ENCODE peak calls at places on chromosome X, in four cellular contexts. F is SK-N-SH, H is WTC11, P is GM12878. A is an unnamed sample.

GRCh38 chrX:111352424-111352823 is 59.6 kb downstream of the DCX start:
- DNase-seq in F (peak; percentile 21), H (no peak), P (no peak), A (no peak)

GRCh38 chrX:37986893-37987292 is 19.5 kb upstream of the SYTL5 start:
- DNase-seq in F (no peak), P (no peak), H (no peak), A (no peak)

GRCh38 chrX:132435222-132435621 is 53.6 kb downstream of the MBNL3 start:
- DNase-seq in P (no peak), F (no peak), H (no peak), A (no peak)

GRCh38 chrX:49263631-49264030 is 879 bp downstream of the FOXP3 start:
- DNase-seq in H (no peak), P (no peak), F (no peak), A (no peak)

GRCh38 chrX:6460893-6461490 is 73.9 kb downstream of the VCX3A start:
- DNase-seq in P (no peak), H (no peak), F (no peak), A (no peak)

GRCh38 chrX:14660970-14661369 is 131.6 kb downstream of the GLRA2 start:
- DNase-seq in H (no peak), P (no peak), F (no peak), A (no peak)

GRCh38 chrX:94430091-94430490 is 756.1 kb downstream of the FAM133A start:
- DNase-seq in F (no peak), H (no peak), P (no peak), A (no peak)

GRCh38 chrX:138710311-138710791 is 1.2 kb downstream of the FGF13 start:
- DNase-seq in F (no peak), P (no peak), H (peak; percentile 12), A (no peak)

GRCh38 chrX:551306-551705 is 79.3 kb upstream of the SHOX start:
- DNase-seq in H (no peak), P (no peak), F (no peak), A (no peak)

GRCh38 chrX:18674788-18675735 is 3.2 kb upstream of the RS1 start:
- DNase-seq in H (peak; percentile 67), F (peak; percentile 96), P (peak; percentile 64), A (peak; percentile 84)

GRCh38 chrX:21658746-21659145 is 616 bp upstream of the KLHL34 start:
- DNase-seq in F (no peak), H (peak; percentile 53), P (no peak), A (no peak)

GRCh38 chrX:14922437-14922836 is 49.2 kb downstream of the MOSPD2 start:
- DNase-seq in P (no peak), H (no peak), F (no peak), A (no peak)

GRCh38 chrX:49155243-49155899 is 7.2 kb upstream of the MAGIX start:
- DNase-seq in F (no peak), H (peak; percentile 56), P (no peak), A (peak; percentile 79)

GRCh38 chrX:44914532-44915198 is 41.7 kb downstream of the KDM6A start:
- DNase-seq in F (no peak), P (no peak), H (no peak), A (no peak)

GRCh38 chrX:44474410-44474809 is 68.2 kb downstream of the FUNDC1 start:
- DNase-seq in P (no peak), H (no peak), F (no peak), A (no peak)

GRCh38 chrX:26376037-26376708 is 160.2 kb downstream of the MAGEB5 start:
- DNase-seq in H (no peak), F (no peak), P (no peak), A (no peak)

GRCh38 chrX:97668126-97668525 is 784.4 kb downstream of the RPA4 start:
- DNase-seq in F (no peak), P (no peak), H (no peak), A (no peak)

GRCh38 chrX:23766650-23767551 is 16.1 kb upstream of the SAT1 start:
- DNase-seq in H (no peak), F (peak; percentile 41), P (no peak), A (no peak)

GRCh38 chrX:18828832-18829404 is 121.5 kb downstream of the PPEF1 start:
- DNase-seq in F (no peak), H (no peak), P (no peak), A (peak; percentile 11)

GRCh38 chrX:48919947-48920712 is 1.3 kb upstream of the PIM2 start:
- DNase-seq in H (no peak), P (no peak), F (no peak), A (peak; percentile 26)

GRCh38 chrX:48153769-48154168 is 23.3 kb downstream of the SPACA5B start:
- DNase-seq in F (no peak), H (no peak), P (no peak), A (peak; percentile 3)

GRCh38 chrX:106933538-106933961 is 13.3 kb downstream of the CLDN2 start:
- DNase-seq in P (no peak), H (no peak), F (peak; percentile 19), A (no peak)

GRCh38 chrX:44874481-44875184 is 1.6 kb downstream of the KDM6A start:
- DNase-seq in H (no peak), F (peak; percentile 77), P (no peak), A (peak; percentile 31)

GRCh38 chrX:95145848-95146540 is 1472.0 kb downstream of the FAM133A start:
- DNase-seq in H (no peak), P (no peak), F (no peak), A (no peak)

GRCh38 chrX:77442728-77443127 is 4.5 kb upstream of the FGF16 start:
- DNase-seq in P (no peak), F (no peak), H (no peak), A (no peak)

GRCh38 chrX:149498767-149499166 is 6.3 kb downstream of the IDS start:
- DNase-seq in P (no peak), H (no peak), F (no peak), A (no peak)

GRCh38 chrX:11768039-11768438 is 10.0 kb downstream of the MSL3 start:
- DNase-seq in F (no peak), H (no peak), P (no peak), A (no peak)

GRCh38 chrX:24494544-24495113 is 29.5 kb downstream of the PDK3 start:
- DNase-seq in F (no peak), P (no peak), H (no peak), A (no peak)

GRCh38 chrX:129748265-129748664 is 9.5 kb downstream of the XPNPEP2 start:
- DNase-seq in F (no peak), P (no peak), H (no peak), A (no peak)

GRCh38 chrX:135481696-135482179 is 38.7 kb upstream of the INTS6L start:
- DNase-seq in P (no peak), F (no peak), H (no peak), A (no peak)

GRCh38 chrX:57241967-57242366 is 44.5 kb upstream of the FAAH2 start:
- DNase-seq in P (no peak), F (no peak), H (no peak), A (no peak)

GRCh38 chrX:134631404-134632346 is 26.6 kb downstream of the PLAC1 start:
- DNase-seq in P (no peak), H (no peak), F (no peak), A (no peak)

GRCh38 chrX:32191316-32191715 is 1020.0 kb downstream of the DMD start:
- DNase-seq in H (no peak), P (no peak), F (no peak), A (no peak)

GRCh38 chrX:40173662-40174593 is 76.2 kb upstream of the BCOR start:
- DNase-seq in P (no peak), F (peak; percentile 48), H (peak; percentile 38), A (peak; percentile 55)

GRCh38 chrX:8010105-8010504 is 82.9 kb upstream of the PNPLA4 start:
- DNase-seq in H (no peak), F (no peak), P (no peak), A (peak; percentile 5)

GRCh38 chrX:64977830-64978229 is 1.6 kb upstream of the ZC4H2 start:
- DNase-seq in P (no peak), H (no peak), F (no peak), A (no peak)

GRCh38 chrX:47577424-47577823 is 4.8 kb upstream of the TIMP1 start:
- DNase-seq in H (no peak), P (no peak), F (no peak), A (peak; percentile 51)

GRCh38 chrX:17591741-17592110 is 145.6 kb upstream of the SCML1 start:
- DNase-seq in H (no peak), P (no peak), F (no peak), A (no peak)
- TF ChIP-seq USF1 in H (no peak), P (no peak), F (no peak), A (no peak)

GRCh38 chrX:20271186-20271585 is 4.5 kb upstream of the RPS6KA3 start:
- DNase-seq in F (no peak), P (no peak), H (no peak), A (no peak)
- TF ChIP-seq USF1 in F (no peak), P (no peak), H (no peak), A (no peak)

GRCh38 chrX:153468008-153468580 is 2.3 kb downstream of the HAUS7 start:
- DNase-seq in H (no peak), F (no peak), P (no peak), A (no peak)

GRCh38 chrX:153470411-153471363 is at the start of gene HAUS7:
- DNase-seq in P (peak; percentile 42), F (peak; percentile 95), H (peak; percentile 85), A (peak; percentile 91)

GRCh38 chrX:153471663-153472280 is 1.4 kb upstream of the HAUS7 start:
- DNase-seq in H (no peak), P (no peak), F (no peak), A (no peak)

GRCh38 chrX:153473126-153473525 is 2.8 kb upstream of the HAUS7 start:
- DNase-seq in P (no peak), H (no peak), F (no peak), A (no peak)

DNA sequence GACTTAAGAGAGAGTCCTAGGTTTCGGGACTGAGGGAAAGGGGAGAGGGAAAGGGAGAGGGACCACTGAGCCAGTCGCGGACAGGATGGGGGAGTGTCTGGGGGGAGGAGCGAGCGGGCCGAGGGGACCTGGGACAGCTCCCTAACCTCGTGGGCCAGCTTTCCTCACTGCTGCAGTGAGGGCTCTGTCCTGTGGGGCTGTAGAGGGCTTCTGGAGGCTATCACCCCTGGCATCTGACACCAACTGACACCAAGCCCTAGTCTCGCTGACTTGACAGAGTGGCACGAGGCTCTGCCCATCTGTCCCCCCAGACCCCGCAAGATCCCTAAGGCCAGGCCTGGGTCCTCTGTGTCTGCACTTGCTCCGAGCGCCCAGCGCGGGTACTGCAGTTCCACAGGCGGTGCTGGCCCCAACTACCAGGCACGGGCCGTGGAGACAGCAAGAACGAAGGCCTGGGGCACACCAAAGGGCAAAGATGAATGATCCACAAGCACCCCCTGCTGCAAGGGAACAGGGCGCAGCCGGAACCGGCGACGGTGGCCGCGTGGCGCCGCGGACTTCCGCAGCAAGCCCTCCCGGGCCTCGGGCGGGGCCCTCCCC is 465 bp downstream of the HAUS7 start:
- DNase-seq in H (peak; percentile 29), P (no peak), F (peak; percentile 55), A (peak; percentile 65)
- TF ChIP-seq USF1 in H (no peak), P (no peak), F (no peak), A (no peak)

DNA sequence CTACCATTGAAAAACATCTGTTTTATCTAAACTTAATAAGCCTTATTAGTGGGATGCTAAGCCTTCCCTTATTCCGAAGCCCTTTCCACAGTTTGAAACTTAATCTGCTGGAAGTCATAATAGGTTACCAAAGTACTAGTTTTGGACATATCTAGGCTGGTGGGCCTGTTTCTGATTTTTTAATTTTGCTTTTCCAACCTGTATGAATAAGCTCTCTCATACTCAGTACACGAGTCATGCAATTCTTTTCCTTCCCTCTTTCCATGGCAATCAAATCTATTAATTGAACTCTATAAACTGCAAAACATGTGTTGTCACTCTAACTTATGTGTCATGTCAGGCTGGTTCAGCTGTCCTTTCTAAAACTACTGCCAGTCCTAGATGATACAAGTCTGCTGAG is 91.0 kb downstream of the AMMECR1 start:
- DNase-seq in F (no peak), P (no peak), H (no peak), A (no peak)
- TF ChIP-seq USF1 in F (no peak), P (no peak), H (no peak), A (no peak)

GRCh38 chrX:30649859-30650258 is 3.4 kb upstream of the GK start:
- DNase-seq in F (no peak), P (no peak), H (no peak), A (no peak)
- TF ChIP-seq USF1 in F (no peak), P (no peak), H (no peak), A (no peak)